ENCODE peak calls at places on chromosomes 7 and 10, in five cellular contexts. F, C, M, R and S are unnamed samples.

GRCh38 chr7:2475678-2476015 is 551 bp downstream of the GRIFIN start:
- DNase-seq in F (no peak), C (no peak), M (no peak), R (no peak), S (no peak)

GRCh38 chr10:35433851-35434426 is 97.6 kb downstream of the CCNY start:
- DNase-seq in F (no peak), C (peak), M (no peak), R (no peak), S (no peak)

GRCh38 chr7:105202561-105203130 is 186.1 kb downstream of the SRPK2 start:
- DNase-seq in F (no peak), C (no peak), M (no peak), R (no peak), S (no peak)

GRCh38 chr10:84818956-84819355 is 490.6 kb downstream of the CCSER2 start:
- DNase-seq in F (no peak), C (no peak), M (no peak), R (no peak), S (no peak)

GRCh38 chr7:6476596-6477374 is 29.0 kb upstream of the DAGLB start:
- DNase-seq in F (no peak), C (no peak), M (no peak), R (no peak), S (no peak)

GRCh38 chr7:137313196-137313595 is 30.3 kb downstream of the PTN start:
- DNase-seq in F (no peak), C (no peak), M (no peak), R (no peak), S (no peak)

GRCh38 chr7:91843831-91844230 is 36.7 kb downstream of the MTERF1 start:
- DNase-seq in F (no peak), C (no peak), M (no peak), R (peak), S (no peak)

GRCh38 chr10:20596911-20597310 is 300.2 kb downstream of the NEBL start:
- DNase-seq in F (no peak), C (no peak), M (no peak), R (no peak), S (no peak)

GRCh38 chr7:127809285-127809702 is 157.3 kb downstream of the SND1 start:
- DNase-seq in F (peak), C (peak), M (no peak), R (no peak), S (no peak)

GRCh38 chr10:133201151-133201947 is 28.7 kb upstream of the UTF1 start:
- DNase-seq in F (no peak), C (no peak), M (no peak), R (no peak), S (no peak)

GRCh38 chr10:86067436-86068050 is 299.1 kb downstream of the GRID1 start:
- DNase-seq in F (no peak), C (no peak), M (no peak), R (no peak), S (no peak)

GRCh38 chr7:2893411-2893861 is 49.3 kb upstream of the GNA12 start:
- DNase-seq in F (no peak), C (no peak), M (no peak), R (no peak), S (no peak)

GRCh38 chr10:22702348-22702747 is 12.0 kb downstream of the PIP4K2A start:
- DNase-seq in F (peak), C (no peak), M (no peak), R (no peak), S (no peak)

GRCh38 chr7:132750530-132751281 is 174.4 kb upstream of the PLXNA4 start:
- DNase-seq in F (no peak), C (no peak), M (no peak), R (no peak), S (no peak)

GRCh38 chr7:2151801-2152612 is 80.7 kb downstream of the MAD1L1 start:
- DNase-seq in F (no peak), C (peak), M (no peak), R (no peak), S (no peak)

GRCh38 chr10:28975891-28976471 is 298.7 kb downstream of the BAMBI start:
- DNase-seq in F (no peak), C (no peak), M (peak), R (no peak), S (no peak)

GRCh38 chr7:16323313-16323712 is 98.0 kb downstream of the CRPPA start:
- DNase-seq in F (no peak), C (no peak), M (no peak), R (no peak), S (no peak)

GRCh38 chr7:48182736-48183369 is 11.6 kb downstream of the ABCA13 start:
- DNase-seq in F (no peak), C (no peak), M (no peak), R (no peak), S (no peak)

GRCh38 chr10:98296514-98296913 is 28.5 kb upstream of the LOXL4 start:
- DNase-seq in F (no peak), C (no peak), M (no peak), R (no peak), S (no peak)

GRCh38 chr10:48233643-48234042 is 40.9 kb downstream of the FRMPD2 start:
- DNase-seq in F (no peak), C (no peak), M (no peak), R (no peak), S (no peak)

GRCh38 chr10:24556746-24557742 is 166.6 kb downstream of the ARHGAP21 start:
- DNase-seq in F (peak), C (peak), M (peak), R (no peak), S (no peak)

GRCh38 chr7:37916017-37916672 is 472 bp downstream of the SFRP4 start:
- DNase-seq in F (no peak), C (peak), M (no peak), R (no peak), S (peak)

GRCh38 chr10:102744374-102745051 is 765 bp downstream of the WBP1L start:
- DNase-seq in F (peak), C (no peak), M (no peak), R (no peak), S (no peak)

GRCh38 chr7:47991270-47991669 is 11.9 kb upstream of the HUS1 start:
- DNase-seq in F (no peak), C (no peak), M (peak), R (no peak), S (no peak)

GRCh38 chr7:37342665-37343471 is 105.8 kb downstream of the ELMO1 start:
- DNase-seq in F (peak), C (peak), M (no peak), R (peak), S (peak)

GRCh38 chr7:82110146-82110823 is 333.3 kb downstream of the CACNA2D1 start:
- DNase-seq in F (no peak), C (no peak), M (no peak), R (no peak), S (no peak)

GRCh38 chr7:137476937-137477336 is 133.4 kb upstream of the PTN start:
- DNase-seq in F (no peak), C (no peak), M (no peak), R (no peak), S (no peak)

GRCh38 chr10:24843256-24843655 is 109.2 kb downstream of the PRTFDC1 start:
- DNase-seq in F (no peak), C (no peak), M (no peak), R (no peak), S (no peak)

GRCh38 chr7:117385340-117386124 is 41.8 kb downstream of the ASZ1 start:
- DNase-seq in F (no peak), C (peak), M (no peak), R (no peak), S (no peak)

GRCh38 chr7:130881091-130881798 is 147.2 kb upstream of the KLF14 start:
- DNase-seq in F (no peak), C (no peak), M (no peak), R (no peak), S (no peak)
- TF ChIP-seq GABPA in F (no peak), C (no peak), M (no peak), R (no peak), S (no peak)

DNA sequence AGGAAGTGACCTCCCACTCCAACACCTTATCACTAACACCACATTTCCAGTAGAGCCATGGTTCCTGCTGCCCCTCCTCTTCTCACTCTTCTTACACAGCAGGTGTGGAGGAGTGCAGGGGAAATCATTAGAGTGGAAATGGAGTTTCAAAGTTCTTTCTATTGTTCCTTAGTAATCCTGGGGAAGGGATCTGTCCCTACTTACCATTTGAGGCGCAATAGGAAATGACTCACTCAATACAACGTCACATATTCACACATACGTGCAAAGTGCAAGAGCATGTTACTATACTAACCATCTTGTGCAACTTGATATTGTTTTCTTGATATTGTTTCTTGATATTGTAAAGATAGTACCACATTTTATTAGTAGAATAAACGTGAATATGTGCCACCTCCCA is 1010.2 kb downstream of the DNAJB9 start:
- DNase-seq in F (no peak), C (no peak), M (no peak), R (no peak), S (no peak)
- TF ChIP-seq POLR2AphosphoS5 in F (no peak), C (no peak), M (no peak), R (no peak), S (no peak)

DNA sequence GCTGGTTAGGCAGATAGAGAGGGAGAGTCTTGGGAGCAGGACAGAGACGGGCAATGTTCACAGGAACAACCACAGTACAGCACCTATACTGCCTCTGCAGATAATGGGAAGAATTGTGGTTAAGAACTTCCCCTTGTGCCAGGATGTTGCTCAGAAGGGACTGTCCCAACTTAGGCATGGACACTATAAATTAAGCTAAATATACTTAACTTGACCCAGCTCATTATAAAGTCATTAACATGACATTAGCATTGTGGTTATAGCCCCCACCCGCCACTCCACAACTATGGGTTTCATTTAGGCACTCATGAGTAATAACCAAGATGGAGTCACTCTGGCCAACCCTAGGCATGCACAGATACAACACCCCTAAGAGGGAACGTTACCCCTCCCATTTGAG is 310.9 kb upstream of the NRG3 start:
- DNase-seq in F (no peak), C (no peak), M (no peak), R (no peak), S (no peak)
- TF ChIP-seq GABPA in F (no peak), C (no peak), M (no peak), R (no peak), S (no peak)

GRCh38 chr7:4745265-4745919 is 30.0 kb upstream of the AP5Z1 start:
- DNase-seq in F (no peak), C (no peak), M (no peak), R (no peak), S (no peak)
- TF ChIP-seq POLR2AphosphoS5 in F (no peak), C (no peak), M (no peak), R (peak), S (no peak)

DNA sequence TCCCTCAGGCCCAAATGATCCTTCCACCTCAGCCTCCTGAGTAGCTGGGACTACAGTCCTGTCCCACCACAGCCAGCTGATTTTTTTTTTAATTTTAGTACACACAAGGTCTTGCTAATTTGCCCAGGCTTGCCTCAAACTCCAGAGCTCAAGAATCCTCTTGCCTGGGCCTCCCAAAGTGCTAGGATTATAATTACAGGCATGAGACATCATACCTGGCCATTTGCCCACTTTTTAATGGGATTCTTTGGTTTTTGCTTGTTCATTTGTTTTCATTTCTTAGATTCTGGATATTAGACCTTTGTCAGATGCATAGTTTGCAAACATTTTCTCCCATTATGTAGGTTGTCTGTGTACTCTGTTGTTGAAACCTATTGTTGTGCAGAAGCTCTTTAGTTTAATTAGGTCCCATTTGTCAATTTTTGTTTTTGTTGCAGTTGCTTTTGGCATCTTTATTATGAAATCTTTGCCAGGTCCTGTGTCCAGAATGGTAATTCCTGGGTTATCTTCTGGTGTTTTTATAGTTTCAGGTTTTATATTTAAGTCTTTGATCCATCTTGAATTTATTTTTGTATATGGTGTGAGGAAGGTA is 95.2 kb downstream of the GLCCI1 start:
- DNase-seq in F (no peak), C (no peak), M (no peak), R (no peak), S (no peak)
- TF ChIP-seq GABPA in F (no peak), C (no peak), M (no peak), R (no peak), S (no peak)